ENCODE peak calls at places on chromosomes 7 and 10, in nine cellular contexts. N is neural progenitor cell; Z is pancreas; Q is CD8-positive, alpha-beta T cell; U is body of pancreas; K is GM23338; P is suprapubic skin; A is testis; L is stomach. W is an unnamed sample.

GRCh38 chr7:24406053-24406561 is 122.1 kb downstream of the NPY start:
- DNase-seq in K (peak), P (no peak), A (no peak), Z (no peak), U (no peak), Q (no peak), L (no peak), N (no peak), W (no peak)

GRCh38 chr7:79403451-79403850 is 50.0 kb downstream of the MAGI2 start:
- DNase-seq in Z (no peak), U (no peak), Q (no peak), K (no peak), L (no peak), A (no peak), N (no peak), P (no peak), W (no peak)

GRCh38 chr10:5479481-5480161 is 19.7 kb downstream of the CALML5 start:
- DNase-seq in U (no peak), N (no peak), Q (no peak), Z (no peak), A (no peak), K (no peak), P (no peak), L (no peak), W (no peak)

GRCh38 chr7:123054357-123055133 is 59.0 kb upstream of the TAS2R16 start:
- DNase-seq in N (peak), L (peak), A (peak), K (peak), Z (peak), U (peak), Q (no peak), P (no peak), W (no peak)

GRCh38 chr10:51000164-51000563 is 74.1 kb upstream of the PRKG1 start:
- DNase-seq in N (no peak), A (no peak), P (no peak), K (no peak), U (no peak), Q (no peak), L (no peak), Z (no peak), W (no peak)

GRCh38 chr10:62354941-62355340 is 19.2 kb upstream of the ZNF365 start:
- DNase-seq in K (no peak), N (no peak), P (no peak), Z (no peak), L (no peak), Q (no peak), U (no peak), A (no peak), W (no peak)

GRCh38 chr7:130275826-130276291 is 9.2 kb downstream of the CPA2 start:
- DNase-seq in L (no peak), P (no peak), K (no peak), Q (no peak), U (no peak), N (no peak), A (no peak), Z (no peak), W (no peak)

GRCh38 chr10:43576580-43576979 is 2.2 kb upstream of the ZNF239 start:
- DNase-seq in K (no peak), P (no peak), A (no peak), N (no peak), U (no peak), Z (no peak), Q (no peak), L (no peak), W (no peak)

GRCh38 chr10:34127676-34128075 is 687.4 kb downstream of the PARD3 start:
- DNase-seq in N (no peak), U (no peak), K (no peak), P (no peak), L (no peak), Z (no peak), Q (no peak), A (no peak), W (no peak)

GRCh38 chr10:103870503-103870902 is 15.1 kb upstream of the SH3PXD2A start:
- DNase-seq in A (no peak), P (no peak), U (no peak), Z (no peak), L (no peak), Q (no peak), K (peak), N (peak), W (no peak)

GRCh38 chr10:116668018-116668417 is 47.3 kb downstream of the PNLIPRP2 start:
- DNase-seq in K (no peak), A (no peak), L (no peak), N (no peak), U (no peak), Z (no peak), P (peak), Q (no peak), W (no peak)

GRCh38 chr10:24722131-24722675 is 1.5 kb downstream of the ARHGAP21 start:
- DNase-seq in A (no peak), N (no peak), Q (peak), U (no peak), L (no peak), K (peak), P (no peak), Z (no peak), W (no peak)

GRCh38 chr10:92574545-92575377 is 868 bp upstream of the IDE start:
- DNase-seq in K (peak), P (no peak), U (no peak), Q (no peak), N (peak), L (no peak), A (no peak), Z (no peak), W (no peak)

GRCh38 chr7:100493476-100494264 is 9.9 kb downstream of the NYAP1 start:
- DNase-seq in Z (no peak), K (peak), P (no peak), U (peak), L (peak), A (no peak), Q (peak), N (peak), W (peak)

GRCh38 chr10:86017841-86018734 is 348.5 kb downstream of the GRID1 start:
- DNase-seq in N (no peak), U (peak), P (no peak), Z (peak), L (no peak), A (peak), Q (no peak), K (no peak), W (peak)

GRCh38 chr7:73991522-73992103 is 36.4 kb upstream of the ELN start:
- DNase-seq in U (no peak), Q (no peak), A (no peak), L (no peak), P (no peak), K (no peak), N (no peak), Z (no peak), W (no peak)

GRCh38 chr7:64999165-65000004 is 7.1 kb downstream of the ERV3-1 start:
- DNase-seq in Z (peak), A (peak), K (no peak), L (peak), P (no peak), U (peak), Q (no peak), N (no peak), W (no peak)

DNA sequence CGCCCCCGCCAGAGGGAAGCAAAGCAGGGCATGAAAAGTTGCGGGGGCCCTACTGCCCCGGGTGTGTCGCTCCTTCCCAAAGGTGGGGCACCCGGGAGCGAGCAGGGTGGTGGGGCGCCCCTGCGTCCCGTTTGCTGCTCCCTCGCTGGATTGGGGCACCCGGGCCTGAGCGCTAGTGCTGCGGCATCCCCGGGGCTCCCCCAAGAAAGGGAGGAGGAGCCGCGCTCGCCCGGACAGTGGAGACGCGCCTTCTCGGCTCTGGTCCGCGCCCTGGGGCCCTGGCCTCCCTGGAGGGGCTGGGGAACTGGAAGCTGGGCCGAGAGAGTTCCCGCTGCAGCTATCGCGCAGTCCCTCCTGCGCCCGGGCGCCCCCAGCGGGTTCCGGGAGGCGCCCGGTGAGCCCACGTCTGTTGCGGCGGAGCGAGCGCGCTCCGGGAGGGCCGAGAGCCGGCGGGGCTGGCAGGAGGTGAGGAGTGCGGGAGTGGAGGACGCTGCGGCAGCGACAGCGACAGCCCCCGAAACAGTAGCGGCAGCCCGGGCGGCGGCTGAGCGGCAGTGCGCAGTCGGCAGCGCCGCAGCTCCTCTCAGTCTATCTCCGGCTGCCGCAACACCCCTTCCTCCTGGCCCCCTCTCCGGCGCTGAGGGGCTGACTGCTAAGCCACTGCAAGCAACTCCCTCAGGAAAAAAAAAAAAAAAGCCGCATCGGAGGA is 505 bp upstream of the BMPER start:
- DNase-seq in K (peak), Z (peak), A (peak), N (peak), P (no peak), L (peak), Q (no peak), U (peak), W (no peak)
- TF ChIP-seq CTCF in K (no peak), Z (no peak), A (no peak), N (peak), P (peak), L (no peak), Q (no peak), U (no peak), W (no peak)

GRCh38 chr10:96261132-96261531 is 10.2 kb downstream of the BLNK start:
- DNase-seq in Z (no peak), N (no peak), K (no peak), Q (no peak), A (no peak), P (no peak), L (no peak), U (no peak), W (no peak)
- H3K4me3 ChIP-seq in Z (no peak), N (no peak), K (no peak), Q (no peak), A (no peak), P (no peak), L (no peak), U (no peak), W (no peak)

DNA sequence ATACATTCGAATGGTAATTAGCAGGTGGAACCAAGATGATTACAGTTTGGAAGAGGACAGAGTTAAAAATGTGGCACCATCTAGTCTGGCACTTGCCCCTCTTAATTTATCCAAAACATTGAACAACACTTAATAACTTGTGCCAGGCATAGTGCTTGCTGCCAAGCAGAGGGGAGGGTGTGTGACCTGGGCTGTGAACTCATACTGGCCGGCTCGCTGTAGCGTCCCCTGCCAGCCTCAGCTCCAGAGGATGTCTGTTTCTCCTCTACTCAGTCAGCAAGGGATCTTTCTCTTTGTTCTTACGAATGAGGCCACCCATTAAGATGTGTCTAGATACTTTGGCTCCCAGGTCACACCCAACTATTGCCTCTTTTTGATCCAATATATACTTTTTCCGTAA is 179.4 kb upstream of the INHBA start:
- DNase-seq in A (no peak), L (no peak), N (no peak), U (no peak), K (no peak), Q (no peak), P (no peak), Z (no peak), W (no peak)
- H3K27ac ChIP-seq in A (no peak), L (no peak), N (no peak), U (no peak), K (no peak), Q (peak), P (no peak), Z (no peak), W (no peak)

GRCh38 chr7:116952640-116953371 is 495 bp upstream of the ST7 start:
- DNase-seq in K (peak), N (peak), Q (no peak), L (peak), P (peak), U (peak), Z (peak), A (peak), W (no peak)
- TF ChIP-seq CTCF in K (no peak), N (no peak), Q (no peak), L (no peak), P (no peak), U (no peak), Z (no peak), A (no peak), W (no peak)

GRCh38 chr7:105496501-105496900 is 25.6 kb downstream of the PUS7 start:
- DNase-seq in U (no peak), A (no peak), N (no peak), Z (no peak), P (no peak), Q (no peak), L (no peak), K (no peak), W (no peak)
- H3K4me3 ChIP-seq in U (no peak), A (no peak), N (no peak), Z (no peak), P (no peak), Q (no peak), L (no peak), K (no peak), W (no peak)

GRCh38 chr7:116357776-116358670 is 141.5 kb upstream of the CAV2 start:
- DNase-seq in A (no peak), L (no peak), Z (no peak), Q (no peak), U (no peak), P (no peak), N (no peak), K (no peak), W (no peak)

GRCh38 chr7:116354546-116355422 is 144.4 kb downstream of the TES start:
- DNase-seq in A (peak), P (peak), Q (no peak), L (peak), K (peak), U (peak), Z (peak), N (no peak), W (no peak)

GRCh38 chr7:116355423-116355765 is 144.1 kb upstream of the CAV2 start:
- DNase-seq in N (no peak), K (no peak), P (no peak), U (no peak), Z (no peak), Q (no peak), A (no peak), L (no peak), W (no peak)

GRCh38 chr7:116356333-116356965 is 143.1 kb upstream of the CAV2 start:
- DNase-seq in Q (no peak), L (peak), P (no peak), N (no peak), Z (peak), K (no peak), A (no peak), U (peak), W (no peak)

DNA sequence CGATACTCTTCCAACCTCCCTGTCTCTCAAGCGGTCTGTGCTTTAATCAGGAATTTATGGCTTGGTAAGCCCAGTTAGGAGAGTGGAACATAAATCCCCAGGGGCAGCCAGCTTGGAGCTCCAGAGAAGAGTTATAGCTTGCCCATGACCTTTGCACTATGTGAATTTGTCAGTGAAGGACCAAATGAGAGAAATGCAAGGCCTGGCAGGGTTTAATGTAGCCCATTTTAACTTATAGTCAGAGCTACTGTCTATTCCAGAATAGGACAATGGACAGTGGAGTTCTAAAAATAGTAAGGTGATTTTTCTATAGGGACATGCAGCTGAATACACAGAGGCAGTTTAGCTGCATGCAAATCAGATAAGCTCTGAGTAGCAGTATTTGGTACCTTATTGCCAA is 142.6 kb upstream of the CAV2 start:
- DNase-seq in P (no peak), K (no peak), Z (no peak), A (no peak), N (no peak), Q (no peak), U (no peak), L (no peak), W (no peak)
- H3K27ac ChIP-seq in P (peak), K (no peak), Z (no peak), A (no peak), N (no peak), Q (no peak), U (peak), L (peak), W (no peak)

DNA sequence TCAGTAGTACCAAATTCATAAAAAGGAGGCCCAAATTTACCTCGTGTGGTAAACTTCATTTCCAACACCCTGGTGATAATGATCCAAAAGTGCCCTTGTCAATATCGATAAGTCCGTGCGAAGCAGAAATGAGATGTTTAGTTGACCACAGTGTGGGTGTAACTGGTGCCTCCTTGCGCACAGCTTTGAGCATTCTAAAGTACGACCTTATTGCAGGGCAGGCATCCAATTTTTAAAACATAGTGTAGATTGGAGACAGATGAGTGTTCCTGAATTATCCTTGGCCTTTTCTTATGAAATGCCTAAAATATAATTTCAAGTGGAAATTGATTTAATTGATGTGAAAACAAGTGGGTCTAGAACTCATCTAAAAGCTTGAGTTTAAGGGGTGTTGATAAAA is 248.4 kb downstream of the TRIL start:
- DNase-seq in K (no peak), L (no peak), Q (no peak), U (no peak), A (no peak), N (no peak), P (no peak), Z (no peak), W (no peak)
- TF ChIP-seq CTCF in K (no peak), L (no peak), Q (no peak), U (no peak), A (no peak), N (no peak), P (no peak), Z (no peak), W (no peak)

GRCh38 chr7:140655511-140656408 is 15.1 kb upstream of the DENND2A start:
- DNase-seq in N (no peak), Z (no peak), P (peak), A (no peak), L (no peak), Q (no peak), U (no peak), K (no peak), W (no peak)
- H3K4me3 ChIP-seq in N (no peak), Z (no peak), P (peak), A (no peak), L (peak), Q (no peak), U (no peak), K (no peak), W (no peak)

W was measured in dorsolateral prefrontal cortex.